ENCODE peak calls at places on chromosomes 5 and 9, in six cellular contexts. Z is HepG2, H is GM12878, V is K562, Q is H1, N is NT2/D1. R is an unnamed sample.

GRCh38 chr9:129676970-129677369 is 11.5 kb downstream of the PRRX2 start:
- DNase-seq in N (no peak), Z (peak), V (peak), Q (no peak), H (no peak), R (no peak)

GRCh38 chr5:932151-932627 is 39.5 kb downstream of the TRIP13 start:
- DNase-seq in H (no peak), N (no peak), V (no peak), Z (no peak), Q (no peak), R (no peak)

GRCh38 chr5:123496892-123497291 is 15.1 kb upstream of the CSNK1G3 start:
- DNase-seq in Z (no peak), N (no peak), H (no peak), V (no peak), Q (no peak), R (no peak)

GRCh38 chr5:77138981-77139380 is 51.9 kb upstream of the ZBED3 start:
- DNase-seq in N (no peak), Z (no peak), Q (no peak), V (no peak), H (no peak), R (no peak)

GRCh38 chr5:90747693-90748092 is 189.1 kb downstream of the ADGRV1 start:
- DNase-seq in V (no peak), Q (no peak), H (no peak), Z (no peak), N (peak), R (no peak)

GRCh38 chr9:108673386-108673785 is 182.4 kb downstream of the ACTL7B start:
- DNase-seq in H (no peak), V (no peak), Q (no peak), N (no peak), Z (no peak), R (no peak)

GRCh38 chr5:112420111-112420864 is 1.2 kb upstream of the EPB41L4A start:
- DNase-seq in Q (peak), N (no peak), V (peak), Z (peak), H (peak), R (peak)

GRCh38 chr5:125357660-125358059 is 611.2 kb upstream of the ZNF608 start:
- DNase-seq in Z (no peak), V (no peak), H (no peak), N (no peak), Q (no peak), R (no peak)

GRCh38 chr5:112109331-112109993 is 309.6 kb downstream of the EPB41L4A start:
- DNase-seq in V (no peak), H (no peak), Z (no peak), N (no peak), Q (peak), R (peak)

DNA sequence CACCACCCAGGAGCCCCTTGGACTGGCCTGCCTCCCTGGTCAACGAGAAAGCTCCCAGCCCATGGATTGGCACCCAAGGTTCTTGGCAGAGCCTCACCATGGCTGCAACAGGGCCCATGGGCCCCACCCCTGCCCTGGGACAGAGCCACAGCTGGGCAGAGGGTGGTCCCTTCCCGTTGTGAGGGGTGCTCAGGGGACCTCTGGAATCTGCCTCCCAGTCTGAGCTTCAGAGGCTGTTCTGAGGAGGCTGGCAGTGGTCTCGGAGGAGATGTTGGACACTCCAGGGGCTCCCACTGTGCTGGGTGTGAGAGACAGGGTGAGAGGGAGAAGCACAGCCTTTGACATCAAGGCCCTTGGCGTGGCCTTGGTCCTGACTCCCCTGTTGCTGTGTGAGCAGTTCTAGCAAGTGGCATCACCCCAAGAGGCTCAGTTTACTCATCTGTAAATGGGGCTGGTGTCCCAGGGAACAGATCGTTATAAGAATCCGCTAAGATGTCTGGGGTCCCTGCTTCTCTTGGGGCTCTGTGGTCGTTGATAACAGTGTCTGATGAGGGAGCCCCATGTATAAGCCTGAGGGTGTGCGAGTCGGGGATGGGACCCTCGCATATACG is 33.0 kb downstream of the LHX3 start:
- DNase-seq in H (no peak), Q (no peak), V (no peak), N (no peak), Z (no peak), R (no peak)
- TF ChIP-seq ZNF274 in H (no peak), Q (no peak), V (no peak), N (no peak), Z (no peak), R (no peak)

DNA sequence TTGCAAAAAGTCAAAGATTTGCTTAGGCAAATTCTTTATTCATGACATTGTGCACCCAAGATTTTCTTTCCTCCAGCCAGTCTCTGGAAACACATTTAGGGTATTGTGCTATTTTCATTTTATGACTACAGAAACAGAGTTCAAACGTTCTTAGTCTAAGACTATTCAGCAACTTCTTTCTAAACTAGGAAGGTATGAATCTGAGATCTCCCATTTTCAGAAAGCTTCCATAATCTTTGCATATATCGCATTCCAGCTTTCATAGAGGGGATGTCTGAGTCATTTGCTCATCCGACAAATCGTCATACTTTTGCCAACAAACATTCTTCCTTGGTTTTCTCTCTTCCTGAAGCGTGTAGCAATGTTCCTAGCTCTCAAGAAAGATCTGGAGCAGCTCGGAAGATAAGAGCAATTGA is 1.6 kb upstream of the PAPPA start:
- DNase-seq in Z (no peak), N (no peak), V (no peak), H (no peak), Q (no peak), R (no peak)
- TF ChIP-seq ZNF274 in Z (no peak), N (no peak), V (no peak), H (no peak), Q (no peak), R (no peak)

GRCh38 chr9:35820076-35820475 is 5.2 kb upstream of the HINT2 start:
- DNase-seq in N (no peak), V (no peak), Z (no peak), Q (no peak), H (no peak), R (no peak)

GRCh38 chr9:35827486-35827885 is 1.0 kb downstream of the FAM221B start:
- DNase-seq in V (no peak), Z (no peak), Q (no peak), H (no peak), N (no peak), R (no peak)

GRCh38 chr9:35818341-35818740 is 3.5 kb upstream of the HINT2 start:
- DNase-seq in Z (no peak), H (no peak), Q (no peak), V (no peak), N (no peak), R (no peak)

GRCh38 chr9:35826071-35826701 is 2.3 kb downstream of the FAM221B start:
- DNase-seq in N (no peak), V (peak), Z (peak), Q (no peak), H (peak), R (peak)

DNA sequence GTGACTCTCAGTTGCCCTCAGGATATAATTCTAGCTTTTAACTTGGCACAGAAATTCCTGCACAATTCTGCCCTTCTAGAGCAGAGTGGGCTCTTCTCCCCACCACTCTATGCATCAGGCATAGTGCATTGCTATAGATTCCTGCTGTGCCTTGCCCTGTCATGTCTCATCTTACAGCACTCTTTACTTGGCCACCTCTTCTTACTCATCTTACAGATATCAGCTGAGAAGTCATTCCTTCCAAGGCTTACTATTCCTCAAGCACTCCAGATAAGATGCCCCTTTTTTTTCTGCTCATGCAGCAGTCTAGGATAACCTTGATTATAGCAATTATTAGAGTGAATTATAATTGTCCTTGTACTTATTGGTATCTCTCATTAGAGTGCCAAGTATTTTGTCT is 5.6 kb downstream of the FAM221B start:
- DNase-seq in Z (no peak), N (no peak), Q (no peak), H (no peak), V (no peak), R (no peak)
- TF ChIP-seq ZNF274 in Z (no peak), N (no peak), Q (no peak), H (no peak), V (no peak), R (no peak)

DNA sequence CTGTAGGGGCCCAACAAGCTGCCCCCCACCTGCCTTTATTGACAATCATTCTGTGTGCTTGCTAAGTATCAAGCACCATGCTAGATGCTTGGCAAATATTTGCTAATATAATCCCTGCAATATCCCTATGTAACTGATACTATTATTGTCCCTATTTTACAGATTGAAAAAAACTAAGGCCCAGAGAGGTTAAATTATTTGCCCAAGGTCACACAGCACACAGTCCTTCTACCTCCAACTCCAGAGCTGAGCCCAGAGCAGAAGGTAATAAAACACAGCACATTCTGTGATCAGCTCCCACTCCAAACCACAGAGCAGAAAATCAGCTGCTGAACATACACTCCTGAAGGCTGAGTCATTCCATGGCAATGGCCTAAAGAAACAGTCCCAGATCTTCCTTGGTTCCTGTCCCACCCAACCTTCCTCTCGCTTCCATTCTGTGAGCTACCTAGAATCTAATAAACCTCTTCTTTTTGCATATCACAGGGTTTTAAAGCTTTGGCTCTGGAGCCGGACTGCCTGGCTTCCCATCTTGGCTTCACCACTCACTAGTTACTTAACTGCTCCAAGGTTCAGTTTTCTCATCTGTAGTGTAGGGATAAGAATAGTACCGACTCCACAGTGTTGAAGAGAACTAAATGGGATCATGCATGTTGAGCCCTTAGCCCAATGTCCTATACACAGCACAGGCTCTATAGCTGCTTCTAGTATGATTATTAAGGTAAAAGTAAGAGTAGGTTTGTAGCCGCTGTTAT is 66.7 kb upstream of the ADRA1B start:
- DNase-seq in H (no peak), N (no peak), V (no peak), Q (no peak), Z (no peak), R (no peak)
- TF ChIP-seq ZNF274 in H (no peak), N (no peak), V (no peak), Q (no peak), Z (no peak), R (no peak)

GRCh38 chr5:17316973-17317459 is 99.6 kb downstream of the BASP1 start:
- DNase-seq in N (no peak), V (no peak), H (peak), Z (no peak), Q (no peak), R (no peak)
- TF ChIP-seq ZNF274 in N (no peak), V (no peak), H (no peak), Z (no peak), Q (no peak), R (no peak)

DNA sequence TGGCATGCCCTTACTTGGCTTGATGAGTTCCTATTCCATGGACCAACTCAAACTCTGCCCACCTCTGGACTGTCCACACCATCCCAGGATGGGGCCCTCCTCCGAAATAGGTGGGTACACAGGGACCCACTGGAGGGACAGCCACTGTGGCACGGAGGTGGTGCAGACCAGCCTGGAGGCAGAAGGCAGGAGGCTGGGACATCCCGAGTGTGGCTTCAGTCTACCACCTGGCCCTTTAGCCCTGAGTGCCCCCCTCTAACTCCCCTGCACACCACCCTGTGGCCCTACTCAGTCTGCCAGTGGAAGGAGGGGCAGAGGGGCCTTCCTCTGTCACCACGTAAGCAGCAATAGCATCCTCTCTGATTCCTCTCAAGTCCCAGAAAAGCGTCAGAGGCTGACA is 3.7 kb downstream of the IL3 start:
- DNase-seq in Z (no peak), Q (no peak), N (no peak), H (no peak), V (no peak), R (no peak)
- TF ChIP-seq ZNF274 in Z (no peak), Q (no peak), N (no peak), H (no peak), V (no peak), R (no peak)

GRCh38 chr5:34003941-34004340 is 3.9 kb downstream of the AMACR start:
- DNase-seq in Z (no peak), H (no peak), V (no peak), Q (no peak), N (no peak), R (no peak)

GRCh38 chr5:34002629-34003328 is 5.1 kb downstream of the AMACR start:
- DNase-seq in Z (no peak), Q (no peak), H (no peak), N (no peak), V (no peak), R (no peak)

GRCh38 chr5:34007675-34008600 is at the start of gene AMACR:
- DNase-seq in Q (peak), V (peak), Z (peak), N (peak), H (peak), R (peak)

GRCh38 chr5:34007116-34007674 is 655 bp downstream of the AMACR start:
- DNase-seq in N (no peak), V (no peak), H (no peak), Q (no peak), Z (no peak), R (no peak)

DNA sequence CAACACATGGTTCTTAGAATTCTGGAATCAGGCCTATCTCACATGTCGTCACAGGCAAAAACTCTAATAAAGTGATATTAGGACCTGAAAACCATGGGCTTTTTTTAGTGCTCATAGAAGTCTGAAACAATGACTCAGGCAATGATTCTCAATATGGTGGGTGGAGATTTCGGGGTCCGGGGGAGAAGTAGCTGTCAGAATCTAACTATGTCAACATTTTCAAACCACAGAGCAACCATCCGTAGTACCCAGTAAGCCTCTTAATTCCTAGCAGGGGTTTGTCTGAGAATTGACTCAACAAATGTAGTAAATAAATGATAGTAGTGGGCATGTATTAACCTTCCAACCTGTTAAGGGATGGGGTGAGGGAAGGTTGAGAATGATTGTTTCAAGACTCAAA is 2.6 kb downstream of the AMACR start:
- DNase-seq in Z (no peak), Q (no peak), H (no peak), V (no peak), N (no peak), R (no peak)
- TF ChIP-seq ZNF274 in Z (no peak), Q (no peak), H (no peak), V (no peak), N (no peak), R (no peak)